ENCODE peak calls at places on chromosome 22, in nine cellular contexts. Q, G, L, A, H, B, O, Y and U are unnamed samples.

GRCh38 chr22:25478111-25478510 is 86.4 kb upstream of the GRK3 start:
- DNase-seq in Q (no peak), G (no peak), L (no peak), A (no peak), H (no peak), B (no peak), O (no peak), Y (no peak), U (no peak)

GRCh38 chr22:49530671-49531532 is 296.8 kb downstream of the BRD1 start:
- DNase-seq in Q (no peak), G (no peak), L (no peak), A (no peak), H (no peak), B (no peak), O (no peak), Y (no peak), U (no peak)

GRCh38 chr22:25564979-25565677 is 653 bp downstream of the GRK3 start:
- DNase-seq in Q (peak), G (no peak), L (no peak), A (peak), H (peak), B (no peak), O (peak), Y (no peak), U (no peak)

GRCh38 chr22:30605449-30606110 is 1.4 kb upstream of the TCN2 start:
- DNase-seq in Q (peak), G (peak), L (peak), A (no peak), H (peak), B (peak), O (peak), Y (peak), U (peak)

GRCh38 chr22:47474464-47474863 is 712.0 kb downstream of the TBC1D22A start:
- DNase-seq in Q (no peak), G (peak), L (no peak), A (no peak), H (no peak), B (no peak), O (no peak), Y (no peak), U (no peak)

GRCh38 chr22:46367707-46368191 is 32.2 kb downstream of the TRMU start:
- DNase-seq in Q (peak), G (peak), L (peak), A (peak), H (peak), B (peak), O (peak), Y (peak), U (peak)

GRCh38 chr22:30542811-30543188 is 3.7 kb downstream of the SEC14L6 start:
- DNase-seq in Q (no peak), G (no peak), L (no peak), A (no peak), H (no peak), B (no peak), O (no peak), Y (no peak), U (no peak)

GRCh38 chr22:23826510-23827350 is 12.1 kb downstream of the DERL3 start:
- DNase-seq in Q (no peak), G (peak), L (no peak), A (no peak), H (no peak), B (no peak), O (no peak), Y (no peak), U (no peak)

GRCh38 chr22:49417833-49418232 is 409.8 kb downstream of the BRD1 start:
- DNase-seq in Q (no peak), G (no peak), L (no peak), A (no peak), H (no peak), B (no peak), O (no peak), Y (no peak), U (no peak)

GRCh38 chr22:25237503-25237902 is 18.1 kb downstream of the CRYBB2 start:
- DNase-seq in Q (no peak), G (no peak), L (no peak), A (no peak), H (no peak), B (no peak), O (no peak), Y (no peak), U (no peak)

GRCh38 chr22:34414467-34415440 is 494.5 kb upstream of the LARGE1 start:
- DNase-seq in Q (no peak), G (no peak), L (peak), A (no peak), H (peak), B (peak), O (no peak), Y (peak), U (peak)

DNA sequence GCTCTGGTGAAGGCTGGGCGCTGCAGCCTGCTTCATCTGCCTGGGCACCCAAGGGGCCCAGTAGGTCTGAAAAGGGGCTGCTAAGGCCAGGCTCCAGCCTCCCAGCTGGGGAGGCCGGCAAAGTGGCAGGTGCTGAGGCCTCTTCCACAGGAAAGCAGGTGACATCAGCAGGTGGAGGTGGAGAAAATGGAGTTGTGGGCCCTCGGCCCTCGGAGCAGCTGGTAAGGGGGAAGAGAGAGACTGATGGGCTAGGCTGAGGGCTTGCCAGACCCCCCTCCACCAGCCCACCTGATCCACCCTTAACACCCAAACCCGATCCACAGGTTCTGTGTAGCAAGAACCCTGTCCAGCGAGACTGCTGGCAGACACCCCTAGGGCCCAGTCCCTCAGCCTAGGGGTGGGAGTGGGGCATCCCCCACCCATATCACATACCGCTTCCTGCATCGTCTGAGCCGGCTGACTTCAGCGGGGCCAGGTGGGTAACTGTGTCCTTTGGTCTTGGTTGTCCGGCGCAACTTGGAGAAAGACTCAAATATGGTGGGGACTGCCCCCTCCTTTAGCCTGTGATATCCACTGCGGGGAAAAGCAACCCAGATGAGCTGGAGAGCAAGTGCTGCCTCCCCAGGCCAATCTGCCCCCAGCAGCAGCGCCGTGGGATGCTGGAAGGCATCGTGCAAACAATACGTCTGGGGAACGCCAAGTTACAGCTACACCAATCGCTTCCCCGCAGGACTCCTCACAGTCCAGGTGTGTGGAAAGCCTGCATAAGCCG is 1.5 kb downstream of the THAP7 start:
- DNase-seq in Q (no peak), G (no peak), L (no peak), A (no peak), H (no peak), B (peak), O (no peak), Y (no peak), U (no peak)
- TF ChIP-seq CTCF in Q (no peak), G (no peak), L (no peak), A (no peak), H (peak), B (no peak), O (no peak), Y (no peak), U (no peak)

DNA sequence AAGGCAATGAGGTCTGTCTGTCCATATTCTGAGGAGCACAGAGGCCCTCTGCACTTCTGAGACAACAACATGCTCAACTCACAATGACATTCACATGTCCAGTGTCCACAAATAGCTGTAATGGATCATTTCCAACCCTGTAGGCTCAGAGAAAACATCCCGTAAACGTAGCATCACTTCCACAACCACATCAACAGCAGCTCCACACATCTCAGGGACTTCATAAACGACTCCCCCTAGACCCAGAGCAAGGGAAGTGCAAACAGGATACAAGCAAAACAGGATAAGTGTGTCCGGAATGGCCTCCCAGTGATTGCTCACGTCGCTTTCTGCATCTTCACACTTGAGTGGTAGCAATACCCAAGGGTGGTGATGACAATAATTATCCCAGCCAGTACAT is 100.2 kb downstream of the SYN3 start:
- DNase-seq in Q (no peak), G (no peak), L (peak), A (no peak), H (no peak), B (no peak), O (no peak), Y (no peak), U (no peak)
- TF ChIP-seq CTCF in Q (no peak), G (no peak), L (peak), A (no peak), H (no peak), B (no peak), O (no peak), Y (peak), U (no peak)

GRCh38 chr22:45195616-45196015 is 31.9 kb downstream of the NUP50 start:
- DNase-seq in Q (no peak), G (no peak), L (no peak), A (no peak), H (no peak), B (no peak), O (no peak), Y (no peak), U (no peak)

GRCh38 chr22:45194686-45195085 is 31.0 kb downstream of the NUP50 start:
- DNase-seq in Q (no peak), G (no peak), L (no peak), A (no peak), H (no peak), B (no peak), O (no peak), Y (no peak), U (no peak)

GRCh38 chr22:45196308-45196707 is 32.6 kb downstream of the NUP50 start:
- DNase-seq in Q (no peak), G (no peak), L (no peak), A (no peak), H (no peak), B (no peak), O (no peak), Y (no peak), U (no peak)

GRCh38 chr22:45190473-45190872 is 26.7 kb downstream of the NUP50 start:
- DNase-seq in Q (no peak), G (no peak), L (no peak), A (no peak), H (no peak), B (no peak), O (no peak), Y (no peak), U (no peak)

GRCh38 chr22:45192701-45193187 is 29.0 kb downstream of the NUP50 start:
- DNase-seq in Q (no peak), G (no peak), L (no peak), A (no peak), H (no peak), B (no peak), O (no peak), Y (peak), U (peak)
- TF ChIP-seq CTCF in Q (no peak), G (no peak), L (no peak), A (no peak), H (peak), B (no peak), O (no peak), Y (no peak), U (no peak)

GRCh38 chr22:41672780-41673509 is 15.7 kb downstream of the SNU13 start:
- DNase-seq in Q (peak), G (no peak), L (no peak), A (no peak), H (peak), B (peak), O (no peak), Y (no peak), U (no peak)
- TF ChIP-seq CTCF in Q (peak), G (peak), L (no peak), A (peak), H (peak), B (peak), O (no peak), Y (peak), U (peak)

GRCh38 chr22:20026204-20026908 is 5.4 kb downstream of the TANGO2 start:
- DNase-seq in Q (no peak), G (no peak), L (no peak), A (no peak), H (no peak), B (no peak), O (no peak), Y (no peak), U (no peak)

GRCh38 chr22:20028855-20029549 is 8.1 kb downstream of the TANGO2 start:
- DNase-seq in Q (no peak), G (no peak), L (no peak), A (no peak), H (no peak), B (no peak), O (no peak), Y (no peak), U (no peak)

GRCh38 chr22:20026996-20027601 is 6.2 kb downstream of the TANGO2 start:
- DNase-seq in Q (no peak), G (no peak), L (no peak), A (no peak), H (no peak), B (no peak), O (no peak), Y (no peak), U (no peak)

GRCh38 chr22:20029550-20030225 is 8.8 kb downstream of the TANGO2 start:
- DNase-seq in Q (no peak), G (no peak), L (peak), A (no peak), H (no peak), B (no peak), O (no peak), Y (no peak), U (no peak)

GRCh38 chr22:20027966-20028854 is 7.3 kb downstream of the TANGO2 start:
- DNase-seq in Q (peak), G (no peak), L (no peak), A (no peak), H (peak), B (peak), O (peak), Y (no peak), U (no peak)
- TF ChIP-seq CTCF in Q (peak), G (peak), L (no peak), A (peak), H (peak), B (peak), O (peak), Y (peak), U (peak)

GRCh38 chr22:37905534-37906363 is at the start of gene MICALL1:
- DNase-seq in Q (peak), G (peak), L (peak), A (peak), H (peak), B (peak), O (peak), Y (peak), U (peak)
- TF ChIP-seq CTCF in Q (no peak), G (no peak), L (no peak), A (no peak), H (peak), B (no peak), O (no peak), Y (no peak), U (peak)

GRCh38 chr22:29253561-29254282 is 14.1 kb downstream of the RHBDD3 start:
- DNase-seq in Q (no peak), G (no peak), L (no peak), A (peak), H (no peak), B (no peak), O (no peak), Y (no peak), U (no peak)
- TF ChIP-seq CTCF in Q (no peak), G (no peak), L (no peak), A (no peak), H (no peak), B (no peak), O (no peak), Y (no peak), U (no peak)